ENCODE peak calls at places on chromosome 10, in ten cellular contexts. One of them, this sample, is unnamed.

GRCh38 chr10:64110079-64110478 is 588.9 kb downstream of the REEP3 start:
- DNase-seq in B cell: no peak
- DNase-seq in suprapubic skin: no peak
- DNase-seq in esophagus squamous epithelium: no peak
- DNase-seq in astrocyte of the spinal cord: no peak
- DNase-seq in CD14-positive monocyte: no peak
- DNase-seq in A549: no peak
- DNase-seq in cardiac fibroblast: no peak
- DNase-seq in fibroblast of pulmonary artery: no peak
- DNase-seq in body of pancreas: no peak
- DNase-seq in this sample: no peak

GRCh38 chr10:22629126-22629525 is 85.3 kb downstream of the PIP4K2A start:
- DNase-seq in B cell: no peak
- DNase-seq in suprapubic skin: no peak
- DNase-seq in esophagus squamous epithelium: no peak
- DNase-seq in astrocyte of the spinal cord: no peak
- DNase-seq in CD14-positive monocyte: no peak
- DNase-seq in A549: no peak
- DNase-seq in cardiac fibroblast: no peak
- DNase-seq in fibroblast of pulmonary artery: no peak
- DNase-seq in body of pancreas: no peak
- DNase-seq in this sample: no peak

GRCh38 chr10:22133640-22134624 is 83.9 kb downstream of the EBLN1 start:
- DNase-seq in B cell: peak
- DNase-seq in suprapubic skin: no peak
- DNase-seq in esophagus squamous epithelium: no peak
- DNase-seq in astrocyte of the spinal cord: no peak
- DNase-seq in CD14-positive monocyte: no peak
- DNase-seq in A549: no peak
- DNase-seq in cardiac fibroblast: peak
- DNase-seq in fibroblast of pulmonary artery: peak
- DNase-seq in body of pancreas: no peak
- DNase-seq in this sample: no peak

GRCh38 chr10:30002438-30003266 is 56.7 kb downstream of the JCAD start:
- DNase-seq in B cell: peak
- DNase-seq in suprapubic skin: peak
- DNase-seq in esophagus squamous epithelium: peak
- DNase-seq in astrocyte of the spinal cord: peak
- DNase-seq in CD14-positive monocyte: no peak
- DNase-seq in A549: peak
- DNase-seq in cardiac fibroblast: peak
- DNase-seq in fibroblast of pulmonary artery: peak
- DNase-seq in body of pancreas: peak
- DNase-seq in this sample: no peak

GRCh38 chr10:59977486-59977885 is 71.1 kb upstream of the CCDC6 start:
- DNase-seq in B cell: no peak
- DNase-seq in suprapubic skin: no peak
- DNase-seq in esophagus squamous epithelium: no peak
- DNase-seq in astrocyte of the spinal cord: peak
- DNase-seq in CD14-positive monocyte: no peak
- DNase-seq in A549: no peak
- DNase-seq in cardiac fibroblast: no peak
- DNase-seq in fibroblast of pulmonary artery: no peak
- DNase-seq in body of pancreas: no peak
- DNase-seq in this sample: no peak

GRCh38 chr10:6382081-6382480 is 179.3 kb downstream of the PFKFB3 start:
- DNase-seq in B cell: peak
- DNase-seq in suprapubic skin: no peak
- DNase-seq in esophagus squamous epithelium: no peak
- DNase-seq in astrocyte of the spinal cord: peak
- DNase-seq in CD14-positive monocyte: peak
- DNase-seq in A549: no peak
- DNase-seq in cardiac fibroblast: peak
- DNase-seq in fibroblast of pulmonary artery: peak
- DNase-seq in body of pancreas: no peak
- DNase-seq in this sample: no peak

GRCh38 chr10:125538947-125539649 is 143.9 kb downstream of the TEX36 start:
- DNase-seq in B cell: no peak
- DNase-seq in suprapubic skin: no peak
- DNase-seq in esophagus squamous epithelium: no peak
- DNase-seq in astrocyte of the spinal cord: no peak
- DNase-seq in CD14-positive monocyte: no peak
- DNase-seq in A549: no peak
- DNase-seq in cardiac fibroblast: no peak
- DNase-seq in fibroblast of pulmonary artery: no peak
- DNase-seq in body of pancreas: peak
- DNase-seq in this sample: no peak

GRCh38 chr10:129850790-129851189 is 113.3 kb downstream of the EBF3 start:
- DNase-seq in B cell: no peak
- DNase-seq in suprapubic skin: peak
- DNase-seq in esophagus squamous epithelium: no peak
- DNase-seq in astrocyte of the spinal cord: no peak
- DNase-seq in CD14-positive monocyte: no peak
- DNase-seq in A549: no peak
- DNase-seq in cardiac fibroblast: no peak
- DNase-seq in fibroblast of pulmonary artery: no peak
- DNase-seq in body of pancreas: no peak
- DNase-seq in this sample: no peak

GRCh38 chr10:54559498-54559897 is 241.5 kb downstream of the PCDH15 start:
- DNase-seq in B cell: no peak
- DNase-seq in suprapubic skin: no peak
- DNase-seq in esophagus squamous epithelium: no peak
- DNase-seq in astrocyte of the spinal cord: peak
- DNase-seq in CD14-positive monocyte: no peak
- DNase-seq in A549: no peak
- DNase-seq in cardiac fibroblast: peak
- DNase-seq in fibroblast of pulmonary artery: peak
- DNase-seq in body of pancreas: no peak
- DNase-seq in this sample: no peak

GRCh38 chr10:100894033-100894432 is 18.7 kb upstream of the SLF2 start:
- DNase-seq in B cell: no peak
- DNase-seq in suprapubic skin: no peak
- DNase-seq in esophagus squamous epithelium: no peak
- DNase-seq in astrocyte of the spinal cord: no peak
- DNase-seq in CD14-positive monocyte: no peak
- DNase-seq in A549: no peak
- DNase-seq in cardiac fibroblast: no peak
- DNase-seq in fibroblast of pulmonary artery: no peak
- DNase-seq in body of pancreas: no peak
- DNase-seq in this sample: no peak

GRCh38 chr10:45000764-45001381 is at the start of gene ZNF22:
- DNase-seq in B cell: peak
- DNase-seq in suprapubic skin: no peak
- DNase-seq in esophagus squamous epithelium: no peak
- DNase-seq in astrocyte of the spinal cord: peak
- DNase-seq in CD14-positive monocyte: no peak
- DNase-seq in A549: peak
- DNase-seq in cardiac fibroblast: peak
- DNase-seq in fibroblast of pulmonary artery: peak
- DNase-seq in body of pancreas: peak
- DNase-seq in this sample: no peak

GRCh38 chr10:43395571-43396060 is 13.4 kb downstream of the HNRNPF start:
- DNase-seq in B cell: peak
- DNase-seq in suprapubic skin: peak
- DNase-seq in esophagus squamous epithelium: no peak
- DNase-seq in astrocyte of the spinal cord: peak
- DNase-seq in CD14-positive monocyte: no peak
- DNase-seq in A549: no peak
- DNase-seq in cardiac fibroblast: no peak
- DNase-seq in fibroblast of pulmonary artery: peak
- DNase-seq in body of pancreas: no peak
- DNase-seq in this sample: peak

GRCh38 chr10:25682203-25682950 is 251.7 kb upstream of the MYO3A start:
- DNase-seq in B cell: no peak
- DNase-seq in suprapubic skin: no peak
- DNase-seq in esophagus squamous epithelium: no peak
- DNase-seq in astrocyte of the spinal cord: peak
- DNase-seq in CD14-positive monocyte: no peak
- DNase-seq in A549: peak
- DNase-seq in cardiac fibroblast: peak
- DNase-seq in fibroblast of pulmonary artery: peak
- DNase-seq in body of pancreas: no peak
- DNase-seq in this sample: no peak
- TF ChIP-seq CTCF in B cell: no peak
- TF ChIP-seq CTCF in suprapubic skin: no peak
- TF ChIP-seq CTCF in esophagus squamous epithelium: no peak
- TF ChIP-seq CTCF in astrocyte of the spinal cord: peak
- TF ChIP-seq CTCF in CD14-positive monocyte: no peak
- TF ChIP-seq CTCF in A549: peak
- TF ChIP-seq CTCF in cardiac fibroblast: peak
- TF ChIP-seq CTCF in fibroblast of pulmonary artery: peak
- TF ChIP-seq CTCF in body of pancreas: no peak
- TF ChIP-seq CTCF in this sample: no peak

GRCh38 chr10:28627102-28627501 is 50.2 kb upstream of the BAMBI start:
- DNase-seq in B cell: no peak
- DNase-seq in suprapubic skin: no peak
- DNase-seq in esophagus squamous epithelium: no peak
- DNase-seq in astrocyte of the spinal cord: peak
- DNase-seq in CD14-positive monocyte: no peak
- DNase-seq in A549: no peak
- DNase-seq in cardiac fibroblast: peak
- DNase-seq in fibroblast of pulmonary artery: no peak
- DNase-seq in body of pancreas: no peak
- DNase-seq in this sample: no peak
- TF ChIP-seq CTCF in B cell: no peak
- TF ChIP-seq CTCF in suprapubic skin: no peak
- TF ChIP-seq CTCF in esophagus squamous epithelium: no peak
- TF ChIP-seq CTCF in astrocyte of the spinal cord: no peak
- TF ChIP-seq CTCF in CD14-positive monocyte: no peak
- TF ChIP-seq CTCF in A549: no peak
- TF ChIP-seq CTCF in cardiac fibroblast: no peak
- TF ChIP-seq CTCF in fibroblast of pulmonary artery: no peak
- TF ChIP-seq CTCF in body of pancreas: no peak
- TF ChIP-seq CTCF in this sample: no peak

GRCh38 chr10:116270691-116271592 is 2.1 kb downstream of the GFRA1 start:
- DNase-seq in B cell: no peak
- DNase-seq in suprapubic skin: no peak
- DNase-seq in esophagus squamous epithelium: no peak
- DNase-seq in astrocyte of the spinal cord: no peak
- DNase-seq in CD14-positive monocyte: no peak
- DNase-seq in A549: no peak
- DNase-seq in cardiac fibroblast: no peak
- DNase-seq in fibroblast of pulmonary artery: no peak
- DNase-seq in body of pancreas: no peak
- DNase-seq in this sample: no peak

GRCh38 chr10:116271593-116272496 is 1.2 kb downstream of the GFRA1 start:
- DNase-seq in B cell: no peak
- DNase-seq in suprapubic skin: peak
- DNase-seq in esophagus squamous epithelium: no peak
- DNase-seq in astrocyte of the spinal cord: no peak
- DNase-seq in CD14-positive monocyte: no peak
- DNase-seq in A549: peak
- DNase-seq in cardiac fibroblast: peak
- DNase-seq in fibroblast of pulmonary artery: no peak
- DNase-seq in body of pancreas: peak
- DNase-seq in this sample: no peak

GRCh38 chr10:116269612-116270011 is 3.4 kb downstream of the GFRA1 start:
- DNase-seq in B cell: no peak
- DNase-seq in suprapubic skin: no peak
- DNase-seq in esophagus squamous epithelium: no peak
- DNase-seq in astrocyte of the spinal cord: no peak
- DNase-seq in CD14-positive monocyte: no peak
- DNase-seq in A549: no peak
- DNase-seq in cardiac fibroblast: no peak
- DNase-seq in fibroblast of pulmonary artery: no peak
- DNase-seq in body of pancreas: no peak
- DNase-seq in this sample: no peak

GRCh38 chr10:116265686-116266085 is 7.3 kb downstream of the GFRA1 start:
- DNase-seq in B cell: no peak
- DNase-seq in suprapubic skin: no peak
- DNase-seq in esophagus squamous epithelium: no peak
- DNase-seq in astrocyte of the spinal cord: no peak
- DNase-seq in CD14-positive monocyte: no peak
- DNase-seq in A549: no peak
- DNase-seq in cardiac fibroblast: no peak
- DNase-seq in fibroblast of pulmonary artery: no peak
- DNase-seq in body of pancreas: no peak
- DNase-seq in this sample: no peak

DNA sequence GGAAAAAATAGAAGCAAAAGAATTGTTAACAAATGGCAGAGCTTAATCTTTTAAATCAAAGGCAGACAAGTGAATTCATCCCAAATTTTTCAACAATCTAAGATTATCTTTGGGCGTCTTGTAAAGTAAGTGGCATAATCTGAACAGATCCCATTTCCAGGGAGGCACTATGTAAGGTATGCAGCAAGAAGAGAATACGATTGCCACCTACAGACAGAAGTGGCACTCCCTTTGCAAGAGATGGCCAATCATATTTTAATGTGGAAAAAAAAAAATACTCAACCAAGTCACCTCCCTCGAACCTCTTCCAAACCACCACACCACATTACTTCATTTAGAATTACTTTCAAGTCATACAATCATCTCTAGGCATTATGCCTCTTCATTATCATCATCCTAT is 4.0 kb downstream of the GFRA1 start:
- DNase-seq in B cell: no peak
- DNase-seq in suprapubic skin: no peak
- DNase-seq in esophagus squamous epithelium: no peak
- DNase-seq in astrocyte of the spinal cord: no peak
- DNase-seq in CD14-positive monocyte: no peak
- DNase-seq in A549: no peak
- DNase-seq in cardiac fibroblast: no peak
- DNase-seq in fibroblast of pulmonary artery: no peak
- DNase-seq in body of pancreas: no peak
- DNase-seq in this sample: no peak
- TF ChIP-seq CTCF in B cell: no peak
- TF ChIP-seq CTCF in suprapubic skin: no peak
- TF ChIP-seq CTCF in esophagus squamous epithelium: no peak
- TF ChIP-seq CTCF in astrocyte of the spinal cord: no peak
- TF ChIP-seq CTCF in CD14-positive monocyte: no peak
- TF ChIP-seq CTCF in A549: peak
- TF ChIP-seq CTCF in cardiac fibroblast: no peak
- TF ChIP-seq CTCF in fibroblast of pulmonary artery: no peak
- TF ChIP-seq CTCF in body of pancreas: no peak
- TF ChIP-seq CTCF in this sample: peak

GRCh38 chr10:16518822-16519221 is 2.9 kb downstream of the C1QL3 start:
- DNase-seq in B cell: no peak
- DNase-seq in suprapubic skin: no peak
- DNase-seq in esophagus squamous epithelium: no peak
- DNase-seq in astrocyte of the spinal cord: no peak
- DNase-seq in CD14-positive monocyte: no peak
- DNase-seq in A549: no peak
- DNase-seq in cardiac fibroblast: no peak
- DNase-seq in fibroblast of pulmonary artery: peak
- DNase-seq in body of pancreas: no peak
- DNase-seq in this sample: no peak
- TF ChIP-seq CTCF in B cell: peak
- TF ChIP-seq CTCF in suprapubic skin: no peak
- TF ChIP-seq CTCF in esophagus squamous epithelium: no peak
- TF ChIP-seq CTCF in astrocyte of the spinal cord: peak
- TF ChIP-seq CTCF in CD14-positive monocyte: peak
- TF ChIP-seq CTCF in A549: peak
- TF ChIP-seq CTCF in cardiac fibroblast: peak
- TF ChIP-seq CTCF in fibroblast of pulmonary artery: peak
- TF ChIP-seq CTCF in body of pancreas: no peak
- TF ChIP-seq CTCF in this sample: peak